ENCODE peak calls at places on chromosomes 4 and X, in ten cellular contexts. One of them, this sample, is unnamed.

GRCh38 chr4:155972098-155972497 is 18.4 kb upstream of the CTSO start:
- DNase-seq in astrocyte of the spinal cord: peak; percentile 26
- DNase-seq in thoracic aorta: no peak
- DNase-seq in lower leg skin: no peak
- DNase-seq in DND-41: no peak
- DNase-seq in AG04449: no peak
- DNase-seq in tibial artery: peak; percentile 30
- DNase-seq in adrenal gland: no peak
- DNase-seq in H1: no peak
- DNase-seq in skeletal muscle cell: no peak
- DNase-seq in this sample: no peak

GRCh38 chr4:133596459-133596858 is 447.4 kb downstream of the PCDH10 start:
- DNase-seq in adrenal gland: no peak
- DNase-seq in astrocyte of the spinal cord: no peak
- DNase-seq in AG04449: no peak
- DNase-seq in lower leg skin: no peak
- DNase-seq in skeletal muscle cell: no peak
- DNase-seq in thoracic aorta: no peak
- DNase-seq in tibial artery: no peak
- DNase-seq in DND-41: no peak
- DNase-seq in H1: no peak
- DNase-seq in this sample: no peak

GRCh38 chr4:155705664-155706063 is 39.0 kb downstream of the GUCY1A1 start:
- DNase-seq in thoracic aorta: no peak
- DNase-seq in tibial artery: no peak
- DNase-seq in astrocyte of the spinal cord: peak; percentile 44
- DNase-seq in adrenal gland: no peak
- DNase-seq in AG04449: no peak
- DNase-seq in H1: no peak
- DNase-seq in lower leg skin: no peak
- DNase-seq in skeletal muscle cell: no peak
- DNase-seq in DND-41: no peak
- DNase-seq in this sample: no peak

GRCh38 chr4:13920901-13921300 is 293.4 kb upstream of the BOD1L1 start:
- DNase-seq in astrocyte of the spinal cord: peak; percentile 100
- DNase-seq in adrenal gland: no peak
- DNase-seq in H1: peak; percentile 54
- DNase-seq in AG04449: peak; percentile 100
- DNase-seq in thoracic aorta: peak; percentile 16
- DNase-seq in DND-41: no peak
- DNase-seq in skeletal muscle cell: peak; percentile 100
- DNase-seq in lower leg skin: no peak
- DNase-seq in tibial artery: peak; percentile 29
- DNase-seq in this sample: no peak

GRCh38 chr4:137474711-137475301 is 57.5 kb downstream of the PCDH18 start:
- DNase-seq in H1: no peak
- DNase-seq in lower leg skin: no peak
- DNase-seq in AG04449: no peak
- DNase-seq in thoracic aorta: no peak
- DNase-seq in tibial artery: no peak
- DNase-seq in DND-41: no peak
- DNase-seq in adrenal gland: no peak
- DNase-seq in skeletal muscle cell: peak; percentile 50
- DNase-seq in astrocyte of the spinal cord: peak; percentile 79
- DNase-seq in this sample: no peak

GRCh38 chr4:185113340-185113739 is 29.7 kb upstream of the SLC25A4 start:
- DNase-seq in thoracic aorta: no peak
- DNase-seq in skeletal muscle cell: no peak
- DNase-seq in DND-41: no peak
- DNase-seq in adrenal gland: no peak
- DNase-seq in H1: no peak
- DNase-seq in AG04449: no peak
- DNase-seq in astrocyte of the spinal cord: no peak
- DNase-seq in lower leg skin: no peak
- DNase-seq in tibial artery: no peak
- DNase-seq in this sample: no peak

GRCh38 chr4:130825283-130825682 is 1729.3 kb downstream of the C4orf33 start:
- DNase-seq in lower leg skin: no peak
- DNase-seq in DND-41: no peak
- DNase-seq in tibial artery: no peak
- DNase-seq in thoracic aorta: no peak
- DNase-seq in AG04449: no peak
- DNase-seq in skeletal muscle cell: peak; percentile 4
- DNase-seq in astrocyte of the spinal cord: no peak
- DNase-seq in H1: no peak
- DNase-seq in adrenal gland: no peak
- DNase-seq in this sample: no peak

GRCh38 chr4:56611501-56611900 is 69.6 kb downstream of the HOPX start:
- DNase-seq in DND-41: no peak
- DNase-seq in AG04449: no peak
- DNase-seq in H1: no peak
- DNase-seq in astrocyte of the spinal cord: peak; percentile 58
- DNase-seq in tibial artery: no peak
- DNase-seq in adrenal gland: no peak
- DNase-seq in lower leg skin: no peak
- DNase-seq in thoracic aorta: no peak
- DNase-seq in skeletal muscle cell: peak; percentile 6
- DNase-seq in this sample: no peak

GRCh38 chr4:189414021-189414420 is 526.7 kb upstream of the FRG1 start:
- DNase-seq in astrocyte of the spinal cord: no peak
- DNase-seq in AG04449: no peak
- DNase-seq in H1: no peak
- DNase-seq in skeletal muscle cell: no peak
- DNase-seq in DND-41: no peak
- DNase-seq in tibial artery: no peak
- DNase-seq in adrenal gland: no peak
- DNase-seq in thoracic aorta: no peak
- DNase-seq in lower leg skin: no peak
- DNase-seq in this sample: no peak

GRCh38 chr4:15104825-15105224 is 102.5 kb downstream of the CPEB2 start:
- DNase-seq in skeletal muscle cell: no peak
- DNase-seq in adrenal gland: no peak
- DNase-seq in DND-41: no peak
- DNase-seq in H1: no peak
- DNase-seq in lower leg skin: no peak
- DNase-seq in tibial artery: no peak
- DNase-seq in AG04449: no peak
- DNase-seq in thoracic aorta: no peak
- DNase-seq in astrocyte of the spinal cord: no peak
- DNase-seq in this sample: no peak

GRCh38 chrX:47311857-47312774 is 58.3 kb upstream of the ZNF157 start:
- DNase-seq in AG04449: peak; percentile 4
- DNase-seq in DND-41: peak; percentile 4
- DNase-seq in tibial artery: peak; percentile 19
- DNase-seq in lower leg skin: no peak
- DNase-seq in astrocyte of the spinal cord: peak; percentile 62
- DNase-seq in H1: no peak
- DNase-seq in thoracic aorta: no peak
- DNase-seq in adrenal gland: no peak
- DNase-seq in skeletal muscle cell: peak; percentile 25
- DNase-seq in this sample: peak; percentile 20

GRCh38 chr4:96293806-96294205 is 453.9 kb downstream of the PDHA2 start:
- DNase-seq in skeletal muscle cell: no peak
- DNase-seq in thoracic aorta: no peak
- DNase-seq in adrenal gland: no peak
- DNase-seq in astrocyte of the spinal cord: no peak
- DNase-seq in AG04449: no peak
- DNase-seq in lower leg skin: no peak
- DNase-seq in tibial artery: no peak
- DNase-seq in H1: no peak
- DNase-seq in DND-41: no peak
- DNase-seq in this sample: no peak

GRCh38 chrX:74510401-74510800 is 89.1 kb downstream of the SLC16A2 start:
- DNase-seq in DND-41: no peak
- DNase-seq in astrocyte of the spinal cord: no peak
- DNase-seq in skeletal muscle cell: no peak
- DNase-seq in tibial artery: no peak
- DNase-seq in lower leg skin: no peak
- DNase-seq in adrenal gland: no peak
- DNase-seq in AG04449: no peak
- DNase-seq in H1: no peak
- DNase-seq in thoracic aorta: no peak
- DNase-seq in this sample: no peak

DNA sequence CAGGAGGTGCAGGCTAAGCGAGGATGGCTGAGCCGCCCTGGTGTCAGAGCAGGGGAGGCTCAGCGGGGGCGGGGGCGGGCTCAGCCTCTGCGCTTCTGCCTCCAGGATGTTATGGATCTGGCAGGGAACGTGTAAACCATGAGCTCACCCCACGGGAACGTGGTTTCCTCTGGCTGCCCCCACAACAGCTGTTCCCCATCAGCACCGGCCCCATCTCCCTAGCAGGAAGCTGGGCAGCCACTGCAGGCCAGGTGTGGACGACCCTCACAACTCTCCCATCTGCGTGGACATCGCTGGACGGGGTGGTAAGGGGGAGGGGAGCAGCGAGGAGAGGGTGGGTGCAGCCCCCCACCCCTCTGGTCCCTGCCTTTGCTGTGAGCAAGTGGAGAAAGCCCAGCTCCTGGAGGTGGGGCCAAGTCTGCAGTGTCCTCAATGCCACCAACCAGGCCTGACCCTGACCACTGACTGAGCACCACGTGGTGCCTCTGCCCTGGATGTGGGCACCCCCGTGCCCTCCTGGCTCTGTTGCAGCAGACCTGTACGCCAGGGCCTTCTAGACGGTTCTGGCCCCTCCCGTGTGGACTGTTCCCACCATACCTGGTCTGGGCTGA is 28.1 kb upstream of the SPON2 start:
- DNase-seq in H1: no peak
- DNase-seq in DND-41: peak; percentile 82
- DNase-seq in adrenal gland: no peak
- DNase-seq in tibial artery: peak; percentile 18
- DNase-seq in AG04449: peak; percentile 33
- DNase-seq in astrocyte of the spinal cord: peak; percentile 81
- DNase-seq in skeletal muscle cell: peak; percentile 66
- DNase-seq in lower leg skin: peak; percentile 88
- DNase-seq in thoracic aorta: no peak
- DNase-seq in this sample: peak; percentile 52
- H3K4me3 ChIP-seq in H1: no peak overlapping the region
- H3K4me3 ChIP-seq in DND-41: peak overlapping the region; percentile 18
- H3K4me3 ChIP-seq in adrenal gland: no peak overlapping the region
- H3K4me3 ChIP-seq in tibial artery: no peak overlapping the region
- H3K4me3 ChIP-seq in AG04449: no peak overlapping the region
- H3K4me3 ChIP-seq in astrocyte of the spinal cord: no peak overlapping the region
- H3K4me3 ChIP-seq in skeletal muscle cell: peak overlapping the region; percentile 32
- H3K4me3 ChIP-seq in lower leg skin: no peak overlapping the region
- H3K4me3 ChIP-seq in thoracic aorta: peak overlapping the region; percentile 43
- H3K4me3 ChIP-seq in this sample: peak overlapping the region; percentile 86

GRCh38 chrX:80808854-80809493 is 703 bp downstream of the BRWD3 start:
- DNase-seq in H1: no peak
- DNase-seq in lower leg skin: no peak
- DNase-seq in thoracic aorta: no peak
- DNase-seq in tibial artery: peak; percentile 20
- DNase-seq in astrocyte of the spinal cord: peak; percentile 7
- DNase-seq in AG04449: no peak
- DNase-seq in skeletal muscle cell: no peak
- DNase-seq in adrenal gland: peak; percentile 33
- DNase-seq in DND-41: peak; percentile 44
- DNase-seq in this sample: peak; percentile 10

GRCh38 chrX:80810365-80810978 is 795 bp upstream of the BRWD3 start:
- DNase-seq in skeletal muscle cell: no peak
- DNase-seq in astrocyte of the spinal cord: no peak
- DNase-seq in thoracic aorta: no peak
- DNase-seq in H1: no peak
- DNase-seq in AG04449: no peak
- DNase-seq in adrenal gland: no peak
- DNase-seq in tibial artery: no peak
- DNase-seq in lower leg skin: no peak
- DNase-seq in DND-41: no peak
- DNase-seq in this sample: peak; percentile 1

GRCh38 chrX:80806557-80806956 is 3.1 kb downstream of the BRWD3 start:
- DNase-seq in lower leg skin: no peak
- DNase-seq in adrenal gland: no peak
- DNase-seq in skeletal muscle cell: no peak
- DNase-seq in AG04449: no peak
- DNase-seq in thoracic aorta: no peak
- DNase-seq in tibial artery: no peak
- DNase-seq in astrocyte of the spinal cord: no peak
- DNase-seq in H1: no peak
- DNase-seq in DND-41: no peak
- DNase-seq in this sample: no peak

GRCh38 chrX:80808160-80808735 is 1.4 kb downstream of the BRWD3 start:
- DNase-seq in DND-41: peak; percentile 81
- DNase-seq in astrocyte of the spinal cord: peak; percentile 70
- DNase-seq in AG04449: peak; percentile 23
- DNase-seq in tibial artery: peak; percentile 77
- DNase-seq in H1: no peak
- DNase-seq in skeletal muscle cell: peak; percentile 13
- DNase-seq in thoracic aorta: peak; percentile 37
- DNase-seq in lower leg skin: peak; percentile 90
- DNase-seq in adrenal gland: peak; percentile 74
- DNase-seq in this sample: peak; percentile 82

GRCh38 chrX:80807606-80808159 is 2.0 kb downstream of the BRWD3 start:
- DNase-seq in astrocyte of the spinal cord: no peak
- DNase-seq in thoracic aorta: no peak
- DNase-seq in H1: no peak
- DNase-seq in adrenal gland: no peak
- DNase-seq in skeletal muscle cell: no peak
- DNase-seq in lower leg skin: no peak
- DNase-seq in DND-41: no peak
- DNase-seq in tibial artery: no peak
- DNase-seq in AG04449: no peak
- DNase-seq in this sample: peak; percentile 4
- H3K4me3 ChIP-seq in astrocyte of the spinal cord: peak overlapping the region; percentile 78
- H3K4me3 ChIP-seq in thoracic aorta: peak overlapping the region; percentile 87
- H3K4me3 ChIP-seq in H1: peak overlapping the region; percentile 91
- H3K4me3 ChIP-seq in adrenal gland: no peak overlapping the region
- H3K4me3 ChIP-seq in skeletal muscle cell: peak overlapping the region; percentile 73
- H3K4me3 ChIP-seq in lower leg skin: no peak overlapping the region
- H3K4me3 ChIP-seq in DND-41: peak overlapping the region; percentile 70
- H3K4me3 ChIP-seq in tibial artery: peak overlapping the region; percentile 80
- H3K4me3 ChIP-seq in AG04449: peak overlapping the region; percentile 60
- H3K4me3 ChIP-seq in this sample: peak overlapping the region; percentile 79

DNA sequence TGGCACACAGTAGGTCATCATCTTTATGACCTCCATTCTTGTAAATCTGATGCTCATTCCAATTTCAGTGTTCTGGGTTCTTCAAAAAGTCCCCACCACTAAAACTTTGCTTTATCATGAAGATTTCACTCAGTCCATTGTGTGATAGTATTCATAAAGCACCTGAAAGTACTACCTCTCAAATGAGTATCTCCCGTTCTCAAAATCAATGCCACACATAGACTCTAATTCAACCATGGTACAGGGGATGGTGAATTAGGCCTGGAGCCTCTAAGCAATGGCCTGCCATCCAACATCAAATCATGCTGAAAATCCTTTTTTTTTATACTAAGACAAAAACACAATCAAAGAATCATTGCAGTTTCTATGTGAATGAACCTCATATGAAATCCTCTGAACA is 19.4 kb upstream of the WAS start:
- DNase-seq in adrenal gland: no peak
- DNase-seq in DND-41: no peak
- DNase-seq in H1: no peak
- DNase-seq in AG04449: no peak
- DNase-seq in skeletal muscle cell: no peak
- DNase-seq in lower leg skin: no peak
- DNase-seq in astrocyte of the spinal cord: no peak
- DNase-seq in tibial artery: no peak
- DNase-seq in thoracic aorta: no peak
- DNase-seq in this sample: no peak
- H3K4me3 ChIP-seq in adrenal gland: no peak overlapping the region
- H3K4me3 ChIP-seq in DND-41: no peak overlapping the region
- H3K4me3 ChIP-seq in H1: no peak overlapping the region
- H3K4me3 ChIP-seq in AG04449: no peak overlapping the region
- H3K4me3 ChIP-seq in skeletal muscle cell: no peak overlapping the region
- H3K4me3 ChIP-seq in lower leg skin: no peak overlapping the region
- H3K4me3 ChIP-seq in astrocyte of the spinal cord: no peak overlapping the region
- H3K4me3 ChIP-seq in tibial artery: no peak overlapping the region
- H3K4me3 ChIP-seq in thoracic aorta: no peak overlapping the region
- H3K4me3 ChIP-seq in this sample: no peak overlapping the region

GRCh38 chr4:145486603-145487002 is 5.0 kb downstream of the SMAD1 start:
- DNase-seq in tibial artery: no peak
- DNase-seq in AG04449: no peak
- DNase-seq in lower leg skin: no peak
- DNase-seq in adrenal gland: no peak
- DNase-seq in DND-41: no peak
- DNase-seq in skeletal muscle cell: no peak
- DNase-seq in H1: no peak
- DNase-seq in thoracic aorta: no peak
- DNase-seq in astrocyte of the spinal cord: no peak
- DNase-seq in this sample: no peak
- H3K4me3 ChIP-seq in tibial artery: no peak overlapping the region
- H3K4me3 ChIP-seq in AG04449: no peak overlapping the region
- H3K4me3 ChIP-seq in lower leg skin: no peak overlapping the region
- H3K4me3 ChIP-seq in adrenal gland: no peak overlapping the region
- H3K4me3 ChIP-seq in DND-41: no peak overlapping the region
- H3K4me3 ChIP-seq in skeletal muscle cell: no peak overlapping the region
- H3K4me3 ChIP-seq in H1: no peak overlapping the region
- H3K4me3 ChIP-seq in thoracic aorta: no peak overlapping the region
- H3K4me3 ChIP-seq in astrocyte of the spinal cord: no peak overlapping the region
- H3K4me3 ChIP-seq in this sample: no peak overlapping the region

This sample was measured in Jurkat, Clone E6-1.